ENCODE peak calls at places on chromosomes 16 and 17, in ten cellular contexts. Q, D, X, K, G, E, T, M, W and J are unnamed samples.
A peak's percentile ranks its signal among the peaks of the same experiment; 100 is the strongest.

GRCh38 chr17:64315032-64315490 is 52.0 kb upstream of the TEX2 start:
- DNase-seq in Q (peak; percentile 92), D (peak; percentile 85), X (no peak), K (peak; percentile 22), G (no peak), E (no peak), T (peak; percentile 64), M (peak; percentile 94), W (no peak), J (no peak)

GRCh38 chr16:15829460-15829859 is 27.4 kb downstream of the MYH11 start:
- DNase-seq in Q (peak; percentile 54), D (peak; percentile 61), X (peak; percentile 45), K (no peak), G (no peak), E (no peak), T (peak; percentile 11), M (peak; percentile 95), W (no peak), J (no peak)

GRCh38 chr17:59763861-59764260 is 56.4 kb downstream of the VMP1 start:
- DNase-seq in Q (no peak), D (no peak), X (peak; percentile 97), K (peak; percentile 71), G (no peak), E (no peak), T (no peak), M (no peak), W (no peak), J (no peak)

GRCh38 chr16:49148410-49148809 is 133.2 kb downstream of the CBLN1 start:
- DNase-seq in Q (no peak), D (no peak), X (no peak), K (no peak), G (no peak), E (no peak), T (no peak), M (no peak), W (no peak), J (peak; percentile 1)

GRCh38 chr16:30051518-30051917 is 14.0 kb upstream of the ALDOA start:
- DNase-seq in Q (no peak), D (no peak), X (peak; percentile 86), K (no peak), G (no peak), E (no peak), T (no peak), M (no peak), W (peak; percentile 37), J (no peak)

GRCh38 chr17:38873646-38874380 is 4.0 kb downstream of the LASP1 start:
- DNase-seq in Q (no peak), D (no peak), X (no peak), K (no peak), G (no peak), E (no peak), T (peak; percentile 41), M (no peak), W (no peak), J (no peak)

GRCh38 chr17:35774499-35774898 is 13.8 kb downstream of the C17orf50 start:
- DNase-seq in Q (peak; percentile 49), D (peak; percentile 63), X (peak; percentile 75), K (no peak), G (no peak), E (no peak), T (no peak), M (peak; percentile 87), W (peak; percentile 39), J (no peak)

GRCh38 chr17:74276051-74276476 is 2.0 kb downstream of the DNAI2 start:
- DNase-seq in Q (peak; percentile 79), D (no peak), X (peak; percentile 71), K (peak; percentile 3), G (no peak), E (no peak), T (no peak), M (no peak), W (no peak), J (no peak)

GRCh38 chr17:79942591-79943353 is 92.9 kb downstream of the TBC1D16 start:
- DNase-seq in Q (peak; percentile 37), D (peak; percentile 50), X (peak; percentile 46), K (no peak), G (no peak), E (no peak), T (peak; percentile 15), M (peak; percentile 64), W (no peak), J (no peak)

GRCh38 chr17:11446316-11446715 is 152.0 kb upstream of the DNAH9 start:
- DNase-seq in Q (no peak), D (no peak), X (no peak), K (no peak), G (no peak), E (no peak), T (no peak), M (no peak), W (no peak), J (no peak)

GRCh38 chr17:4551141-4551540 is 4.0 kb downstream of the MYBBP1A start:
- DNase-seq in Q (peak; percentile 15), D (no peak), X (no peak), K (no peak), G (no peak), E (no peak), T (peak; percentile 14), M (no peak), W (peak; percentile 30), J (no peak)

GRCh38 chr16:47916266-47916665 is 239.5 kb downstream of the ABCC12 start:
- DNase-seq in Q (no peak), D (no peak), X (peak; percentile 35), K (peak; percentile 9), G (no peak), E (no peak), T (no peak), M (no peak), W (peak; percentile 13), J (no peak)

GRCh38 chr16:27390157-27390556 is 11.8 kb upstream of the IL21R start:
- DNase-seq in Q (no peak), D (no peak), X (no peak), K (no peak), G (no peak), E (no peak), T (no peak), M (no peak), W (no peak), J (no peak)

GRCh38 chr16:21634216-21634615 is 18.2 kb downstream of the IGSF6 start:
- DNase-seq in Q (no peak), D (no peak), X (no peak), K (no peak), G (no peak), E (no peak), T (no peak), M (no peak), W (peak; percentile 47), J (no peak)
- H3K4me3 ChIP-seq in Q (no peak overlapping the region), D (no peak overlapping the region), X (no peak overlapping the region), K (no peak overlapping the region), G (no peak overlapping the region), E (no peak overlapping the region), T (no peak overlapping the region), M (no peak overlapping the region), W (no peak overlapping the region), J (no peak overlapping the region)

DNA sequence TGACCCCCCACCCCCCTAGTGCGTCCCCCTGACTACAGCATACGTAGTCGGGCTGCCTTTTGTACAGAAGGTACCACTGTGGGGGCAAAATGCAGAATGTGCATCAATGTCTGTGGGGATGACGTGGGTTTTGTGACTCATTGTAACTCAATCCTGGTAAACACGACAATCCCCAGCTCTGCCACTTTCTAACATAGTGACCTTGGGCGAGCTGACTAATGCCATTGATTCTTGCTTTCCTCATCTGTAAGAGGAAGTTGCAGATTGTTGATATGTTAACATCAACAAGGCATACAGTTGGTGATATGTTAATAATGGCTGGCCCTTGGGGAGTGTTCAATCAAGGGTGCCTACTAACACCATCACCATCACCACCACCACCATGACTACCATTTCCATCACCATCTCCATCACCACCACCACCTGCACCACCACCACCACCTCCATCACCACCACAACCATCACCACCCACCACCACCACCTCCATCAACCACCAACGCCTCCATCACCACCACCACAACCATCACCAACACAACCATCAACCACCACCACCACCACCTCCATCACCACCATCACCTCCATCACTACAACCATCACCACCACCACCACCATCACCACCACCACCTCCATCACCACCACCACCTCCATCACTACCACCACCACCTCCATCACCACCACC is 15.9 kb downstream of the MARCHF10 start:
- DNase-seq in Q (no peak), D (no peak), X (peak; percentile 98), K (peak; percentile 99), G (peak; percentile 91), E (no peak), T (peak; percentile 63), M (peak; percentile 42), W (peak; percentile 98), J (no peak)
- H3K4me3 ChIP-seq in Q (no peak overlapping the region), D (no peak overlapping the region), X (no peak overlapping the region), K (no peak overlapping the region), G (peak overlapping the region; percentile 25), E (no peak overlapping the region), T (no peak overlapping the region), M (no peak overlapping the region), W (peak overlapping the region; percentile 27), J (no peak overlapping the region)

DNA sequence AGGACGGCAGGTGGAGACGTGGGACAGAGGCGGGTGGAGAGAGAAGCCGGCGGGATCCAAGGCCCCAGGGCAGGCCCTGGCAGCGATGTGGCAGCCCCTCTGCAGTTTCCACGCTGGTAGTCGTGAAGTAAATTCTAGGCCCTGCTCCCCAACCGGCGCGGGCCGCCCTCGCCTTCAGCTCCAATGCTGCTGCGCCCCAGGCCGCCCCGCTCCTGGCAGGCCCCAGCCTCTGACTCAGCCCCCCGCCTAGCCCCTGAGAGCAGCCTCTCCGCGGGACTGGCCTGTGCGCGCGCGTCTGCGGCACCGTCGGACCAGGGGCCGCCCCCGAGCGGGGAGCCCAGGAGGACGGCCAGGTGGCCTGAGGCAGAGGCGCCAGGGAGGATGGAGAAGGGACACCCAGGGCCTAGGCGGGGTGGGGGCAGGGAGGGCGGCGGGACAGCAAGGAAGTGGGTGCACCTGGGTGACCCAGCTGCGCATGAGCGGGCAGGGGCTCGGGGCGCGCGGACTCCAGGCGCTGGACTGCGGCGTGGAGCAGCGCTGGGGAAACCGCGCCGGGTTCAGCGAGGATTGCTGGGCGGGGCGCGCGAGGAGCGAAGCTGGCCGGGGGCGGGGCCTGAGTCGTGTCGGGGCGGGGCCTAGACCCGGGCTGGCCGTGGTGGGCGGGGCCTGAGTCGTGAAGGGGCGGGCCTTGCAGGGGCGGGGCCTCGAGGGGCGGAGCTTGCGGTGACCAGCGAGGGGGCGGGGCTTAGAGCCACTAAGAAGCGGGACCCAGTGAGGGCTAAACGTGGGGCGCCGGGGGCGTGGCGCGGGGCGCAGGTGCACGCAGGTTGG is 29.6 kb downstream of the ZNF778 start:
- DNase-seq in Q (peak; percentile 88), D (peak; percentile 91), X (peak; percentile 63), K (peak; percentile 11), G (no peak), E (peak; percentile 99), T (peak; percentile 94), M (peak; percentile 90), W (peak; percentile 78), J (peak; percentile 51)
- H3K4me3 ChIP-seq in Q (peak overlapping the region; percentile 52), D (peak overlapping the region; percentile 53), X (peak overlapping the region; percentile 58), K (peak overlapping the region; percentile 57), G (peak overlapping the region; percentile 51), E (peak overlapping the region; percentile 37), T (peak overlapping the region; percentile 40), M (peak overlapping the region; percentile 58), W (peak overlapping the region; percentile 73), J (peak overlapping the region; percentile 32)

DNA sequence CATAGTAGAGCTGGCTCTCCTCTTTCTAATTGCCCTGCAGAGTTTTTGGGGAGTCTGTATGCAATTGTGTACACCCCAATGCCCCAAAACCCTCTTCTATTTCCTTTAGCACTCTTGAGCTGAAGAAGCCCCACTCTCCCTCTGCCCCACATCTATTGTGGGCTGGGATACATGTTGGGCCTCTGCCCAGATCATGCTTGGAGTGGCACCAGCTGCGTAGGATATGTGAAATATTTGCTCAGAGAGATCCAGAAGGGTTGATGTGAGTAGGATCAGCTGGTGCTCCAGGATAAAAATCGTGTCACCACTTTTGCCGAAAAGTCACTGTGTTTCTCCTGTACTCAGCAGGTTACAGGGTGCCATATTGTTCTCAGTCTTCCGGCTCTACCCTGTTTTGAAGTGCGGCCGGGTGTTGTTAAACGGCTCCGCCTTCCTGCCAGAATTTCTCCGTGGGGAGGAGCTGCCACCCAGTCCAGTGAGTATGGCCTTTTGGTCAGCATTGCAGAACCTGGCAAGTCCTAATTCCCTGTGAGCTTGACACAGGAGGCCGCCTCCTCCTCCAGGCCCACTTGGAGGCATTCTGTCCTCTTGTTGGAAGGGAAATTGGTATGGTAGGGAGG is 664.5 kb downstream of the WWOX start:
- DNase-seq in Q (no peak), D (no peak), X (no peak), K (no peak), G (no peak), E (no peak), T (no peak), M (no peak), W (no peak), J (no peak)
- H3K4me3 ChIP-seq in Q (no peak overlapping the region), D (no peak overlapping the region), X (no peak overlapping the region), K (no peak overlapping the region), G (no peak overlapping the region), E (no peak overlapping the region), T (no peak overlapping the region), M (no peak overlapping the region), W (no peak overlapping the region), J (no peak overlapping the region)